ENCODE peak calls at places on chromosomes 2 and 18, in five cellular contexts. A is neuronal stem cell, X is cardiac muscle cell, F is A549, Q is kidney epithelial cell. C is an unnamed sample.

GRCh38 chr2:96801464-96802280 is 14.4 kb upstream of the CNNM3 start:
- DNase-seq in Q (no peak), X (no peak), A (no peak), F (no peak), C (no peak)

GRCh38 chr2:102749938-102750337 is 11.9 kb upstream of the TMEM182 start:
- DNase-seq in X (no peak), A (no peak), Q (no peak), F (no peak), C (peak)

GRCh38 chr2:25025996-25026530 is 15.8 kb upstream of the EFR3B start:
- DNase-seq in A (no peak), Q (no peak), X (no peak), F (no peak), C (no peak)

GRCh38 chr2:15561574-15562344 is 625 bp upstream of the NBAS start:
- DNase-seq in Q (peak), F (peak), X (peak), A (no peak), C (no peak)

GRCh38 chr2:111634050-111634784 is 249.8 kb downstream of the ANAPC1 start:
- DNase-seq in A (no peak), Q (no peak), F (no peak), X (no peak), C (no peak)

GRCh38 chr2:236889081-236889780 is 196.5 kb upstream of the COPS8 start:
- DNase-seq in Q (no peak), A (no peak), F (no peak), X (no peak), C (no peak)

GRCh38 chr18:11040823-11041712 is 108.3 kb downstream of the PIEZO2 start:
- DNase-seq in F (peak), X (peak), A (peak), Q (no peak), C (peak)

GRCh38 chr2:203720011-203720410 is 13.6 kb downstream of the CD28 start:
- DNase-seq in A (no peak), X (no peak), Q (no peak), F (no peak), C (no peak)

GRCh38 chr18:2827076-2827475 is 19.7 kb upstream of the EMILIN2 start:
- DNase-seq in X (no peak), A (no peak), Q (no peak), F (no peak), C (no peak)

GRCh38 chr18:33107511-33107910 is 333.0 kb downstream of the CCDC178 start:
- DNase-seq in A (no peak), F (no peak), Q (no peak), X (no peak), C (no peak)

GRCh38 chr2:5365871-5366461 is 326.2 kb upstream of the SOX11 start:
- DNase-seq in Q (peak), F (peak), X (peak), A (peak), C (peak)

C was measured in GM13977.